ENCODE peak calls at places on chromosomes 4 and X, in eight cellular contexts. One of them, this sample, is unnamed.

GRCh38 chrX:140090800-140091275 is 125.5 kb upstream of the CXorf66 start:
- ATAC-seq in A549: peak; percentile 64
- ATAC-seq in stimulated activated naive CD8-positive, alpha-beta T cell treated with anti-CD3 and anti-CD28 coated beads, Interleukin-15, Interleukin-2, amounts not matched to agents 100 U/mL and 50 U/mL, for 24 hours: no peak
- ATAC-seq in upper lobe of right lung: no peak
- ATAC-seq in Panc1: peak; percentile 71
- ATAC-seq in left ventricle myocardium superior: no peak
- ATAC-seq in T-helper 17 cell: no peak
- ATAC-seq in foreskin keratinocyte: no peak
- ATAC-seq in this sample: no peak

GRCh38 chr4:112766422-112766821 is 129.5 kb downstream of the LARP7 start:
- ATAC-seq in foreskin keratinocyte: peak; percentile 46
- ATAC-seq in left ventricle myocardium superior: no peak
- ATAC-seq in T-helper 17 cell: no peak
- ATAC-seq in upper lobe of right lung: no peak
- ATAC-seq in stimulated activated naive CD8-positive, alpha-beta T cell treated with anti-CD3 and anti-CD28 coated beads, Interleukin-15, Interleukin-2, amounts not matched to agents 100 U/mL and 50 U/mL, for 24 hours: no peak
- ATAC-seq in Panc1: no peak
- ATAC-seq in A549: peak; percentile 70
- ATAC-seq in this sample: no peak

GRCh38 chr4:54322817-54323417 is 93.8 kb downstream of the PDGFRA start:
- ATAC-seq in Panc1: peak; percentile 87
- ATAC-seq in left ventricle myocardium superior: peak; percentile 77
- ATAC-seq in A549: peak; percentile 87
- ATAC-seq in stimulated activated naive CD8-positive, alpha-beta T cell treated with anti-CD3 and anti-CD28 coated beads, Interleukin-15, Interleukin-2, amounts not matched to agents 100 U/mL and 50 U/mL, for 24 hours: peak; percentile 46
- ATAC-seq in upper lobe of right lung: peak; percentile 89
- ATAC-seq in foreskin keratinocyte: peak; percentile 74
- ATAC-seq in T-helper 17 cell: peak; percentile 69
- ATAC-seq in this sample: no peak

GRCh38 chr4:153154010-153154975 is 50.0 kb upstream of the TRIM2 start:
- ATAC-seq in Panc1: no peak
- ATAC-seq in T-helper 17 cell: no peak
- ATAC-seq in foreskin keratinocyte: peak; percentile 28
- ATAC-seq in upper lobe of right lung: peak; percentile 44
- ATAC-seq in left ventricle myocardium superior: no peak
- ATAC-seq in stimulated activated naive CD8-positive, alpha-beta T cell treated with anti-CD3 and anti-CD28 coated beads, Interleukin-15, Interleukin-2, amounts not matched to agents 100 U/mL and 50 U/mL, for 24 hours: no peak
- ATAC-seq in A549: peak; percentile 40
- ATAC-seq in this sample: no peak

GRCh38 chr4:138908134-138908533 is 107.4 kb upstream of the NOCT start:
- ATAC-seq in foreskin keratinocyte: no peak
- ATAC-seq in Panc1: no peak
- ATAC-seq in left ventricle myocardium superior: no peak
- ATAC-seq in T-helper 17 cell: no peak
- ATAC-seq in A549: no peak
- ATAC-seq in stimulated activated naive CD8-positive, alpha-beta T cell treated with anti-CD3 and anti-CD28 coated beads, Interleukin-15, Interleukin-2, amounts not matched to agents 100 U/mL and 50 U/mL, for 24 hours: no peak
- ATAC-seq in upper lobe of right lung: no peak
- ATAC-seq in this sample: no peak

GRCh38 chrX:132271330-132271729 is 52.1 kb upstream of the RAP2C start:
- ATAC-seq in left ventricle myocardium superior: peak; percentile 80
- ATAC-seq in Panc1: no peak
- ATAC-seq in foreskin keratinocyte: peak; percentile 79
- ATAC-seq in upper lobe of right lung: no peak
- ATAC-seq in stimulated activated naive CD8-positive, alpha-beta T cell treated with anti-CD3 and anti-CD28 coated beads, Interleukin-15, Interleukin-2, amounts not matched to agents 100 U/mL and 50 U/mL, for 24 hours: no peak
- ATAC-seq in A549: no peak
- ATAC-seq in T-helper 17 cell: no peak
- ATAC-seq in this sample: no peak

GRCh38 chr4:15912961-15913630 is 25.4 kb downstream of the FGFBP1 start:
- ATAC-seq in A549: no peak
- ATAC-seq in left ventricle myocardium superior: no peak
- ATAC-seq in upper lobe of right lung: no peak
- ATAC-seq in stimulated activated naive CD8-positive, alpha-beta T cell treated with anti-CD3 and anti-CD28 coated beads, Interleukin-15, Interleukin-2, amounts not matched to agents 100 U/mL and 50 U/mL, for 24 hours: no peak
- ATAC-seq in foreskin keratinocyte: peak; percentile 1
- ATAC-seq in T-helper 17 cell: no peak
- ATAC-seq in Panc1: peak; percentile 45
- ATAC-seq in this sample: no peak

GRCh38 chr4:20512980-20513379 is 187.3 kb upstream of the PACRGL start:
- ATAC-seq in Panc1: no peak
- ATAC-seq in left ventricle myocardium superior: no peak
- ATAC-seq in upper lobe of right lung: no peak
- ATAC-seq in A549: no peak
- ATAC-seq in foreskin keratinocyte: no peak
- ATAC-seq in stimulated activated naive CD8-positive, alpha-beta T cell treated with anti-CD3 and anti-CD28 coated beads, Interleukin-15, Interleukin-2, amounts not matched to agents 100 U/mL and 50 U/mL, for 24 hours: no peak
- ATAC-seq in T-helper 17 cell: no peak
- ATAC-seq in this sample: no peak

GRCh38 chr4:133464311-133464710 is 315.2 kb downstream of the PCDH10 start:
- ATAC-seq in left ventricle myocardium superior: no peak
- ATAC-seq in Panc1: no peak
- ATAC-seq in T-helper 17 cell: no peak
- ATAC-seq in stimulated activated naive CD8-positive, alpha-beta T cell treated with anti-CD3 and anti-CD28 coated beads, Interleukin-15, Interleukin-2, amounts not matched to agents 100 U/mL and 50 U/mL, for 24 hours: no peak
- ATAC-seq in foreskin keratinocyte: peak; percentile 58
- ATAC-seq in A549: no peak
- ATAC-seq in upper lobe of right lung: no peak
- ATAC-seq in this sample: no peak

GRCh38 chr4:107196312-107196711 is 160.2 kb upstream of the DKK2 start:
- ATAC-seq in A549: no peak
- ATAC-seq in T-helper 17 cell: no peak
- ATAC-seq in Panc1: no peak
- ATAC-seq in left ventricle myocardium superior: no peak
- ATAC-seq in upper lobe of right lung: peak; percentile 26
- ATAC-seq in stimulated activated naive CD8-positive, alpha-beta T cell treated with anti-CD3 and anti-CD28 coated beads, Interleukin-15, Interleukin-2, amounts not matched to agents 100 U/mL and 50 U/mL, for 24 hours: no peak
- ATAC-seq in foreskin keratinocyte: no peak
- ATAC-seq in this sample: no peak

GRCh38 chrX:112424166-112424565 is 255.6 kb downstream of the LHFPL1 start:
- ATAC-seq in left ventricle myocardium superior: no peak
- ATAC-seq in stimulated activated naive CD8-positive, alpha-beta T cell treated with anti-CD3 and anti-CD28 coated beads, Interleukin-15, Interleukin-2, amounts not matched to agents 100 U/mL and 50 U/mL, for 24 hours: no peak
- ATAC-seq in Panc1: no peak
- ATAC-seq in A549: no peak
- ATAC-seq in T-helper 17 cell: no peak
- ATAC-seq in foreskin keratinocyte: no peak
- ATAC-seq in upper lobe of right lung: no peak
- ATAC-seq in this sample: no peak

GRCh38 chr4:76665139-76665538 is 230.1 kb downstream of the SHROOM3 start:
- ATAC-seq in left ventricle myocardium superior: peak; percentile 50
- ATAC-seq in foreskin keratinocyte: peak; percentile 64
- ATAC-seq in A549: peak; percentile 50
- ATAC-seq in stimulated activated naive CD8-positive, alpha-beta T cell treated with anti-CD3 and anti-CD28 coated beads, Interleukin-15, Interleukin-2, amounts not matched to agents 100 U/mL and 50 U/mL, for 24 hours: no peak
- ATAC-seq in upper lobe of right lung: peak; percentile 89
- ATAC-seq in T-helper 17 cell: no peak
- ATAC-seq in Panc1: no peak
- ATAC-seq in this sample: no peak

GRCh38 chr4:81722229-81722900 is 250.7 kb upstream of the RASGEF1B start:
- ATAC-seq in A549: no peak
- ATAC-seq in T-helper 17 cell: no peak
- ATAC-seq in left ventricle myocardium superior: no peak
- ATAC-seq in upper lobe of right lung: peak; percentile 55
- ATAC-seq in stimulated activated naive CD8-positive, alpha-beta T cell treated with anti-CD3 and anti-CD28 coated beads, Interleukin-15, Interleukin-2, amounts not matched to agents 100 U/mL and 50 U/mL, for 24 hours: no peak
- ATAC-seq in foreskin keratinocyte: no peak
- ATAC-seq in Panc1: no peak
- ATAC-seq in this sample: no peak

This sample was measured in activated CD4-positive, CD25-positive, alpha-beta regulatory T cell treated with anti-CD3 and anti-CD28 coated beads, Interleukin-2, amount 50 U/mL, for 24 hours.